ENCODE peak calls at places on chromosomes 16 and 17, in six cellular contexts. N is colonic mucosa, S is fibroblast of the aortic adventitia, T is brain microvascular endothelial cell, P is GM12865, I is cardiac fibroblast. Q is an unnamed sample.

GRCh38 chr17:9036336-9036735 is 15.0 kb downstream of the NTN1 start:
- DNase-seq in N (no peak), S (no peak), T (no peak), P (no peak), I (no peak), Q (no peak)

GRCh38 chr16:1781758-1782407 is 488 bp downstream of the SPSB3 start:
- DNase-seq in N (peak), S (no peak), T (no peak), P (peak), I (no peak), Q (no peak)

GRCh38 chr17:9307313-9307998 is 268.2 kb downstream of the STX8 start:
- DNase-seq in N (no peak), S (peak), T (no peak), P (no peak), I (peak), Q (no peak)

GRCh38 chr17:62913971-62914370 is 52.1 kb upstream of the TANC2 start:
- DNase-seq in N (no peak), S (no peak), T (no peak), P (no peak), I (no peak), Q (no peak)

GRCh38 chr17:64658931-64659330 is 3.2 kb downstream of the SMURF2 start:
- DNase-seq in N (no peak), S (peak), T (peak), P (no peak), I (peak), Q (no peak)

GRCh38 chr16:3655030-3655790 is 719 bp downstream of the DNASE1 start:
- DNase-seq in N (no peak), S (no peak), T (no peak), P (peak), I (no peak), Q (no peak)

GRCh38 chr17:57697891-57698708 is 47.0 kb downstream of the CCDC182 start:
- DNase-seq in N (peak), S (no peak), T (no peak), P (no peak), I (no peak), Q (no peak)

GRCh38 chr17:62876063-62876462 is 67.9 kb upstream of the MARCHF10 start:
- DNase-seq in N (no peak), S (peak), T (no peak), P (no peak), I (peak), Q (no peak)

GRCh38 chr17:27276653-27277156 is 17.2 kb upstream of the WSB1 start:
- DNase-seq in N (no peak), S (no peak), T (no peak), P (no peak), I (peak), Q (no peak)

GRCh38 chr17:77475012-77475976 is 334.5 kb downstream of the SEC14L1 start:
- DNase-seq in N (no peak), S (peak), T (peak), P (peak), I (peak), Q (no peak)

GRCh38 chr17:29294580-29294900 is 592 bp upstream of the NUFIP2 start:
- DNase-seq in N (no peak), S (no peak), T (no peak), P (no peak), I (no peak), Q (no peak)

GRCh38 chr16:456891-457483 is 31.5 kb downstream of the RAB11FIP3 start:
- DNase-seq in N (no peak), S (peak), T (peak), P (no peak), I (peak), Q (no peak)

GRCh38 chr16:7025616-7026190 is 306.9 kb upstream of the RBFOX1 start:
- DNase-seq in N (peak), S (no peak), T (peak), P (peak), I (no peak), Q (no peak)

GRCh38 chr17:39139137-39139516 is 12.3 kb downstream of the PLXDC1 start:
- DNase-seq in N (no peak), S (peak), T (peak), P (no peak), I (peak), Q (peak)

GRCh38 chr16:5604770-5605169 is 507.2 kb upstream of the EEF2KMT start:
- DNase-seq in N (peak), S (no peak), T (no peak), P (peak), I (no peak), Q (no peak)

GRCh38 chr17:75159196-75160031 is 5.1 kb upstream of the JPT1 start:
- DNase-seq in N (no peak), S (peak), T (peak), P (no peak), I (no peak), Q (no peak)

GRCh38 chr16:20740007-20740883 is 1.4 kb downstream of the THUMPD1 start:
- DNase-seq in N (peak), S (peak), T (peak), P (peak), I (peak), Q (no peak)

GRCh38 chr17:41615454-41615853 is 2.9 kb upstream of the KRT16 start:
- DNase-seq in N (no peak), S (no peak), T (no peak), P (no peak), I (no peak), Q (no peak)

GRCh38 chr17:66306413-66306812 is 4.0 kb downstream of the PRKCA start:
- DNase-seq in N (no peak), S (no peak), T (no peak), P (no peak), I (peak), Q (no peak)

GRCh38 chr16:85391769-85392583 is 221.1 kb upstream of the GSE1 start:
- DNase-seq in N (peak), S (no peak), T (no peak), P (no peak), I (no peak), Q (no peak)

GRCh38 chr17:39628655-39629493 is 2.1 kb downstream of the PPP1R1B start:
- DNase-seq in N (peak), S (no peak), T (no peak), P (no peak), I (no peak), Q (no peak)

GRCh38 chr17:73611630-73612029 is 32.6 kb downstream of the SDK2 start:
- DNase-seq in N (no peak), S (no peak), T (no peak), P (no peak), I (no peak), Q (no peak)

GRCh38 chr17:45783593-45784292 is 377 bp upstream of the CRHR1 start:
- DNase-seq in N (no peak), S (no peak), T (no peak), P (no peak), I (no peak), Q (no peak)

GRCh38 chr16:86085161-86085611 is 186.2 kb downstream of the IRF8 start:
- DNase-seq in N (no peak), S (no peak), T (no peak), P (no peak), I (no peak), Q (no peak)

GRCh38 chr17:73349138-73349537 is 37.3 kb upstream of the CDC42EP4 start:
- DNase-seq in N (no peak), S (peak), T (no peak), P (no peak), I (peak), Q (no peak)

GRCh38 chr17:45050680-45051059 is 762 bp downstream of the DCAKD start:
- DNase-seq in N (peak), S (no peak), T (no peak), P (peak), I (no peak), Q (no peak)

GRCh38 chr16:69036399-69037091 is 68.9 kb upstream of the HAS3 start:
- DNase-seq in N (no peak), S (no peak), T (no peak), P (no peak), I (no peak), Q (no peak)

GRCh38 chr17:17227608-17228520 is 9.1 kb downstream of the FLCN start:
- DNase-seq in N (no peak), S (no peak), T (no peak), P (no peak), I (no peak), Q (no peak)

GRCh38 chr16:31072540-31073072 is 1.4 kb downstream of the ZNF668 start:
- DNase-seq in N (peak), S (peak), T (peak), P (peak), I (peak), Q (no peak)

GRCh38 chr17:58985265-58985810 is 121.3 kb downstream of the TRIM37 start:
- DNase-seq in N (no peak), S (no peak), T (no peak), P (no peak), I (no peak), Q (no peak)

GRCh38 chr17:79591014-79591590 is 19.7 kb downstream of the RBFOX3 start:
- DNase-seq in N (no peak), S (no peak), T (no peak), P (no peak), I (no peak), Q (no peak)

GRCh38 chr16:56571525-56571924 is 6.7 kb downstream of the MT4 start:
- DNase-seq in N (no peak), S (no peak), T (no peak), P (no peak), I (no peak), Q (no peak)

GRCh38 chr16:72999541-73000019 is 48.3 kb downstream of the ZFHX3 start:
- DNase-seq in N (no peak), S (no peak), T (no peak), P (no peak), I (no peak), Q (no peak)

GRCh38 chr16:72996291-72997062 is 51.5 kb downstream of the ZFHX3 start:
- DNase-seq in N (peak), S (no peak), T (no peak), P (no peak), I (no peak), Q (no peak)

GRCh38 chr16:72995151-72995881 is 52.6 kb downstream of the ZFHX3 start:
- DNase-seq in N (peak), S (no peak), T (no peak), P (peak), I (no peak), Q (no peak)

GRCh38 chr16:73000020-73000906 is 47.7 kb downstream of the ZFHX3 start:
- DNase-seq in N (peak), S (peak), T (no peak), P (no peak), I (peak), Q (no peak)

DNA sequence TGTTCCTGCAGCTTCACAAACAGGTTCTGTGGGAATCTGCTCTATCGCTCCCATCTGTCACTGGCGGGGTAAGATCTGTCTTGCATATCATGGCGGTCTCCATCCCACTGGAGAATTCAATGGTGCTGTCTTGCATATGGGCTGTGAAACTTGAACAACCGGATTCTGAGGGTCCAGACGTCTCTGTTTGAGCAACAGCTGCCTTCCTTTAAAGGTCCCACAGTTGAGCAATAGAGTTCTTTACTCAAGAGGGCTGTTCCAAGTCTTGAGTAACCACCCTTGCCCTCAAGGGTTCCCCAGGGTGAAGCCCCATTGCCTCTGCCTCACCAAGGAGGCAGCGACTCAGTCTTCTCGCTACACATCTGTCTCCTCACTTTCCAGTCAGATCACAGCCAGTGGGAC is 50.8 kb downstream of the ZFHX3 start:
- DNase-seq in N (peak), S (peak), T (no peak), P (no peak), I (peak), Q (no peak)
- H3K4me3 ChIP-seq in N (no peak), S (no peak), T (no peak), P (no peak), I (no peak), Q (no peak)

GRCh38 chr16:70800306-70800705 is 652 bp downstream of the VAC14 start:
- DNase-seq in N (no peak), S (no peak), T (no peak), P (peak), I (no peak), Q (no peak)

GRCh38 chr16:70790815-70791214 is 10.1 kb downstream of the VAC14 start:
- DNase-seq in N (no peak), S (no peak), T (no peak), P (no peak), I (no peak), Q (no peak)

GRCh38 chr16:70793851-70794502 is 7.0 kb downstream of the VAC14 start:
- DNase-seq in N (no peak), S (no peak), T (no peak), P (peak), I (no peak), Q (no peak)

GRCh38 chr16:70796301-70796700 is 4.7 kb downstream of the VAC14 start:
- DNase-seq in N (no peak), S (no peak), T (no peak), P (no peak), I (no peak), Q (no peak)

GRCh38 chr16:70795513-70795912 is 5.4 kb downstream of the VAC14 start:
- DNase-seq in N (no peak), S (no peak), T (no peak), P (no peak), I (no peak), Q (no peak)
- TF ChIP-seq CTCF in N (no peak), S (no peak), T (no peak), P (no peak), I (no peak), Q (no peak)

GRCh38 chr17:20197527-20197926 is 188.4 kb downstream of the SPECC1 start:
- DNase-seq in N (no peak), S (no peak), T (no peak), P (no peak), I (no peak), Q (no peak)
- H3K4me3 ChIP-seq in N (no peak), S (no peak), T (no peak), P (no peak), I (no peak), Q (no peak)

GRCh38 chr17:60393840-60394529 is 2.1 kb upstream of the USP32 start:
- DNase-seq in N (no peak), S (no peak), T (no peak), P (no peak), I (no peak), Q (no peak)

GRCh38 chr17:60391419-60392041 is 403 bp downstream of the USP32 start:
- DNase-seq in N (no peak), S (no peak), T (no peak), P (no peak), I (no peak), Q (no peak)

GRCh38 chr17:60390881-60391418 is 983 bp downstream of the USP32 start:
- DNase-seq in N (peak), S (peak), T (peak), P (peak), I (peak), Q (no peak)

GRCh38 chr17:60392845-60393702 is 1.1 kb upstream of the USP32 start:
- DNase-seq in N (peak), S (peak), T (peak), P (peak), I (peak), Q (no peak)

DNA sequence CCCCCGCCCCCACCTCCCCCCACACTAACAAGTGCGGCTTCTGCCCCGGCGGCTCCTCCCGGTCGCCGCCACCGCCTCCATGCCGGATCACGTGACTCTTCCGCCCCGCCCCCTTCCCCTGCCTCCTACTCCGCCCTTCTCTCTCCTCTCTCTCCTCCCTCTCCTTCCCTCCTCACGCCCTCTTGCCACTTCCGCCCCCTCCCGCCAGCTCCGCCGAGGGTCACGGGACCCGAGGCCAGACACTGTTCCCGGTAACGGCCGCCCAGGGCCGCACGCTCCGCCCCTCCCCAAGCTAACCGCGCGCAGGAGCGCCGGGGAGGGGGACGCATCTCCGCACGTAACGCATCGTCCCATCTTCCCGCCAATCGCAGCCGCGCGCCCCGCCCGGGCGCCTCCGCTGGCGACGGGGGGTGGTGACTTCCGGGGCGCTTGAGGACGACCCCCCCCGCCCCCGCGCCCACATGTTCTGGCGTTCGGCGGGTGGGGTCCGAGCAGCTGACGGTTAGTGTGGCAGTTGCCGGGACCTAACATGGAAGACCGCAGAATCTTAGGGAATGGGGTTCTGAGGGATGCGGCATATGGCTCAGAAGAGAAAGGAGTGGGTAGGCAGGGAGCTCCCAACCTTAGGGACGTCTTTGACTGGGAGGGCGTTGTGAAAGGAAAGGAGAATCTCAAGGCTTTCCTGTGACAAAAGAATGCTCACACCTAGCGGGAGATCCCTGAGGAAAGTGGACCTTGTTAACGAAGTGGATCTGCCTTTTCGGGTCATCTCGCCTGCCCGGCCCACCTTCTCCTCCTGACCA is at the start of gene USP32:
- DNase-seq in N (peak), S (peak), T (peak), P (peak), I (peak), Q (peak)
- TF ChIP-seq CTCF in N (peak), S (peak), T (no peak), P (no peak), I (no peak), Q (no peak)

GRCh38 chr17:32567511-32567910 is 80.7 kb downstream of the CDK5R1 start:
- DNase-seq in N (no peak), S (no peak), T (no peak), P (no peak), I (no peak), Q (no peak)

GRCh38 chr17:32570081-32570396 is 83.2 kb downstream of the CDK5R1 start:
- DNase-seq in N (no peak), S (no peak), T (no peak), P (no peak), I (no peak), Q (no peak)

GRCh38 chr17:32568673-32569072 is 81.9 kb downstream of the CDK5R1 start:
- DNase-seq in N (no peak), S (no peak), T (no peak), P (no peak), I (no peak), Q (no peak)

GRCh38 chr17:32567086-32567485 is 80.3 kb downstream of the CDK5R1 start:
- DNase-seq in N (no peak), S (no peak), T (no peak), P (no peak), I (no peak), Q (no peak)

DNA sequence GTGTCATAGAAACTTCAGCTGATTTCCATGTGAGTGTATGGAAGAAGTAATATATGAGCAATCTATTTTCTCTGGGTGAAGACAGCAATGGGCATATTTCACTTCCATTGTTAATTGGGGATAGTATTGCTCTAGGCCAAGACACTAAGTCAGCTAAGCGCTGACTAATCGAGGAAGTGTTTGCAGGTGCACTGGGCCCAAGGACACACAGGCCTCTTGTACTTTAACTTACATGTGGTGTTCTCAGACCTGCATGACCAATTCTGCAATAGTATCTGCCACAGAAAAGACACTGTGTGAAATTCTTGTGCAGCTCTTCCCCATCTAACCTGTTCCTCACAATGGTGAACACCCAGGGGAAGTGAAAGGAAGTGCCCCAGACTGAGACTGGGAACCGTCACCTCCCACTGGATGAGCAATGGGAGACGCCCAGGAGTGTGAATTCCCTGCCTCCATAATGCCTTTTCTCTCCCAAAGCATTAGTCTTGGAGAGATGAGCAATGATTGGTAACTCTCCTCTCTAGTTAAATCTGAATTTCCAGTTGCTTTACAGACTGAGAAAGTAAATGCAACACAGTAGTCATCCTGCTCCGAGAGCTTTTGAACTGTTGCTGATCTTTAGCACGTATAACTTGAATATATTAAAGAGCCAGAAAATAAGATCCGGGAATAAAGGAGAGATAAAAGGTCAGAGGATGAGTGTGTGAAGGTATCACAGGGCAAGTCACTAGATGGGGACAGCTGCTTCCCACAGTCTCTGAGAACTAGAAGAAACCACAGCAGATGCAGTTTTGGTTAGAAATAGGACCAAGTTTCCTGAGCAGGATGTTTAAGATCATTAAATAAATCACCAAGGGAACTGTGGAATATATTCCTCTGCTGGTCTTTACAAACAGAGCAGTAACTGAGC is 82.6 kb downstream of the CDK5R1 start:
- DNase-seq in N (no peak), S (no peak), T (no peak), P (peak), I (no peak), Q (no peak)
- H3K4me3 ChIP-seq in N (no peak), S (no peak), T (no peak), P (no peak), I (no peak), Q (no peak)

DNA sequence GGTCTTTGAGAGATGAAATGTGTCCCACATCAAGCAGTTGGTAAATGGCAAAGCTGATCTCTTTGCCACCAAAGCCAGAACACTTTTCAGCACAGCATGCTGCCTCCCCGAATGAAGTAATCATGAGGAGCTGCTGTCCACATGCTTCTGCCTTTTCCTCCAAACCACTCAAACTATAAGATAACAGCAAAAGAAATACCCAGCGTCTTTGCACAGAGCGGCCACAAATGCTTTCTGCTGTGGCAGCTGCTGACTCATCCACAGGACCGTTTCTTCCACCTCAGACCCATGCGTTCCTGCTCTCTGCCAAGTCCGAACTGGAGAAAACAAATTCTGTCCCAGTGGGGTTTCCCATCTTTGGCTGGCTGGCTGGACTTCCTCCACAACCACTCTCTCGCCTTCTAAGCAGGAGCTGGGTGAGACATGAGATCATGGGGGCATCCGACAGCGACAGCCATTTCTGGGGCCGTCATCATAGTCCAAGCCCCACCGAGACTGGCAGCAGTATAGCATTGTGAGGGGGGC is 27.1 kb downstream of the TBC1D3B start:
- DNase-seq in N (no peak), S (peak), T (peak), P (no peak), I (peak), Q (no peak)
- TF ChIP-seq CTCF in N (no peak), S (no peak), T (no peak), P (no peak), I (no peak), Q (no peak)

Q was measured in HFF-Myc.